ENCODE peak calls at places on chromosomes 7 and 10, in eight cellular contexts. O, W, H, G, F, X, E and M are unnamed samples.

GRCh38 chr10:132101529-132101928 is 35.8 kb downstream of the JAKMIP3 start:
- DNase-seq in O (no peak), W (no peak), H (no peak), G (no peak), F (no peak), X (no peak), E (no peak), M (no peak)

GRCh38 chr10:32445036-32445435 is 904 bp upstream of the CCDC7 start:
- DNase-seq in O (no peak), W (no peak), H (no peak), G (no peak), F (no peak), X (peak; percentile 5), E (no peak), M (no peak)

GRCh38 chr10:102775973-102776669 is 32.4 kb downstream of the WBP1L start:
- DNase-seq in O (no peak), W (peak; percentile 68), H (peak; percentile 47), G (peak; percentile 51), F (peak; percentile 68), X (peak; percentile 91), E (no peak), M (no peak)

GRCh38 chr7:3267928-3268690 is 32.9 kb upstream of the SDK1 start:
- DNase-seq in O (no peak), W (no peak), H (no peak), G (no peak), F (no peak), X (peak; percentile 94), E (no peak), M (no peak)

GRCh38 chr7:93442478-93443224 is 131.9 kb downstream of the CALCR start:
- DNase-seq in O (no peak), W (no peak), H (peak; percentile 86), G (peak; percentile 48), F (peak; percentile 23), X (peak; percentile 31), E (peak; percentile 63), M (no peak)

GRCh38 chr7:44149571-44150465 is 8.7 kb upstream of the MYL7 start:
- DNase-seq in O (no peak), W (no peak), H (no peak), G (no peak), F (no peak), X (peak; percentile 49), E (no peak), M (peak; percentile 17)

GRCh38 chr7:96596120-96596826 is 113.4 kb downstream of the SEM1 start:
- DNase-seq in O (no peak), W (no peak), H (peak; percentile 17), G (peak; percentile 11), F (peak; percentile 13), X (no peak), E (no peak), M (no peak)

GRCh38 chr7:140646931-140647647 is 6.5 kb upstream of the DENND2A start:
- DNase-seq in O (no peak), W (no peak), H (peak; percentile 90), G (peak; percentile 64), F (no peak), X (peak; percentile 17), E (peak; percentile 62), M (peak; percentile 64)

GRCh38 chr10:62979921-62980320 is 153.2 kb upstream of the NRBF2 start:
- DNase-seq in O (no peak), W (no peak), H (no peak), G (no peak), F (no peak), X (no peak), E (no peak), M (no peak)

GRCh38 chr10:36375107-36375506 is 733.0 kb upstream of the FZD8 start:
- DNase-seq in O (no peak), W (no peak), H (no peak), G (no peak), F (no peak), X (no peak), E (no peak), M (no peak)

DNA sequence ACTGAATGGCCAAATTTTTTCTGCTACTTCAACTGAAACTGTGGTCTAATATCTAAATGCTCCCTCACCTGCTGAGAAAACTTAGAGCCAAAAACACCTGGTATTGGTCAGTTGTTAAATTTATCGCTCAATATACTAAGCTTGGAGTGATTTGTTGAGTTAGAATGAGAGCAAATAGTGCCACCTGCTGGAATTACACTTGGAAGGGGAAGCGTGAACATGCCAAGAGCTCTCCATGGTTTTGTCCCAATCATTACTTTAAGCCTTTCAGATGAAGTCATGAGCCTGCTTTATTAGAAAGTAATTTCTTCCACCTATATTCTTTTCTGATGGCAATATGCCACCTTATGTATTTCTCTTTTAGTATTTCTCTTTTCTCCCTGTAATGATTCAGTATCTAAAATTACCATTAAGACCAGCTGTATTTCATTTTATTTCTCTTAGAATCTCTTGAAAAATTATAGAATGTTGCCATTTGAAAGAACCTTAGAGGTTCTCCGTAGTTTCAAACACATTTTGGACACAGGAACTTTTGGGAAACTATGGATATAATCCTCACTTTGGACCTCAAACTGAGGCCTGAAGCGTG is 447.8 kb upstream of the C7orf33 start:
- DNase-seq in O (no peak), W (no peak), H (peak; percentile 73), G (peak; percentile 55), F (peak; percentile 53), X (peak; percentile 19), E (no peak), M (peak; percentile 28)
- TF ChIP-seq CTCF in O (no peak), W (no peak), H (peak; percentile 71), G (peak; percentile 66), F (peak; percentile 65), X (peak; percentile 12), E (peak; percentile 26), M (peak; percentile 39)

GRCh38 chr10:72243822-72244437 is 27.9 kb upstream of the ASCC1 start:
- DNase-seq in O (no peak), W (peak; percentile 80), H (no peak), G (no peak), F (peak; percentile 98), X (peak; percentile 99), E (no peak), M (no peak)
- TF ChIP-seq CTCF in O (no peak), W (peak; percentile 17), H (peak; percentile 13), G (peak; percentile 54), F (peak; percentile 68), X (peak; percentile 69), E (no peak), M (no peak)

GRCh38 chr10:96720422-96721206 is at the start of gene PIK3AP1:
- DNase-seq in O (peak; percentile 18), W (peak; percentile 16), H (peak; percentile 75), G (peak; percentile 62), F (no peak), X (no peak), E (peak; percentile 84), M (peak; percentile 90)

GRCh38 chr10:96718304-96718990 is 1.9 kb downstream of the PIK3AP1 start:
- DNase-seq in O (no peak), W (no peak), H (no peak), G (no peak), F (no peak), X (no peak), E (no peak), M (no peak)

GRCh38 chr10:96719205-96719604 is 1.1 kb downstream of the PIK3AP1 start:
- DNase-seq in O (no peak), W (no peak), H (no peak), G (no peak), F (no peak), X (no peak), E (no peak), M (no peak)

GRCh38 chr10:96721207-96721572 is 876 bp upstream of the PIK3AP1 start:
- DNase-seq in O (no peak), W (no peak), H (peak; percentile 52), G (no peak), F (no peak), X (no peak), E (no peak), M (no peak)

DNA sequence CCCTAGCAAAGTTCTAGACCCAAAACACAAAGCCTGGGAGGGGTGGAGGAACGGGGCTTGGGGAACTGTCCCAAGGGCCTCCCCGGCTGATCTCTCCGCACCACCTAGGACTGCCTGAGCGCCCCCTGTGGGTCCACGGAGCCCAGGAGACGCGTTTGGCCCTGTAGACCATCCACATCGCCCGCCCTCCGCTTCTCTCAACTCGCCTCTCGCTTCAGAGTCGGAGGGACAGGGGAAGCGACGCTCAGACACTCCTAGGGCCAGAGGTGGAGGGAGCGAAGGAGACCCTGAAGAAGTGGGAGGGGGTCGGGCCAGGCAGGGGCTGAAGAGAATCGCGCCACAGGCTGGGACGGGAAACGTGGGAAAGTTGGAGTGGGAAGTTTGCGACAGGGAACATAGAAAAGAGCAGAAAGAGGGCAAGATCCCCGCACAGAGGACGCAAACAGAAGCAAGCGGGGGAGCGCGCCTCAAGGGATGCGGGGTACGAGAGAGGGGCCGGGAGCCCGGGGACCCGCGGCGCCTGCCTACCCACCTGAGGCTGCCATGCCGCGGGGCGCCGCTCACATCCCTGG is 378 bp downstream of the PIK3AP1 start:
- DNase-seq in O (peak; percentile 13), W (no peak), H (peak; percentile 89), G (peak; percentile 50), F (peak; percentile 7), X (no peak), E (peak; percentile 88), M (peak; percentile 82)
- TF ChIP-seq CTCF in O (peak; percentile 47), W (peak; percentile 28), H (peak; percentile 66), G (peak; percentile 38), F (peak; percentile 41), X (no peak), E (peak; percentile 77), M (peak; percentile 83)

DNA sequence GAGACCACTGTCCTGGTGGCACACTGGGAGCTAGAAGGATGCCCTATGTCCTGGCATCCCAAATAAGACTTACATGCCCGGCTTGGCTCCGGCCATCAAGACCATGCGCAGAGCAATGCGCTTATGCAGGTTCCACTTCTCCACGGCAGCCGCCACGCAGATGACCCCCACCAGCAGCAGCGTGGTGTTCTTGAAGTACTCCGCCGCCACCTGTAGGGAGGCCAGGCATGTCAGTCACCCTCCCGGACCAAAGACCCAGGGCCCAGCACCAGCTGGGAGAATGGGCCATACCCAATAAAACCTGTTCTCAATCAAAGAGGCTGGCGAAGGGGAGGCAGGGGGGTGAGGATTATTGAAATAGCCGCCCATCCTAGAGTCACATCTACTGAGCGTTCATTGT is 19.9 kb downstream of the SLC13A4 start:
- DNase-seq in O (no peak), W (no peak), H (peak; percentile 59), G (no peak), F (no peak), X (no peak), E (no peak), M (no peak)
- TF ChIP-seq CTCF in O (no peak), W (no peak), H (peak; percentile 25), G (no peak), F (no peak), X (no peak), E (no peak), M (no peak)

DNA sequence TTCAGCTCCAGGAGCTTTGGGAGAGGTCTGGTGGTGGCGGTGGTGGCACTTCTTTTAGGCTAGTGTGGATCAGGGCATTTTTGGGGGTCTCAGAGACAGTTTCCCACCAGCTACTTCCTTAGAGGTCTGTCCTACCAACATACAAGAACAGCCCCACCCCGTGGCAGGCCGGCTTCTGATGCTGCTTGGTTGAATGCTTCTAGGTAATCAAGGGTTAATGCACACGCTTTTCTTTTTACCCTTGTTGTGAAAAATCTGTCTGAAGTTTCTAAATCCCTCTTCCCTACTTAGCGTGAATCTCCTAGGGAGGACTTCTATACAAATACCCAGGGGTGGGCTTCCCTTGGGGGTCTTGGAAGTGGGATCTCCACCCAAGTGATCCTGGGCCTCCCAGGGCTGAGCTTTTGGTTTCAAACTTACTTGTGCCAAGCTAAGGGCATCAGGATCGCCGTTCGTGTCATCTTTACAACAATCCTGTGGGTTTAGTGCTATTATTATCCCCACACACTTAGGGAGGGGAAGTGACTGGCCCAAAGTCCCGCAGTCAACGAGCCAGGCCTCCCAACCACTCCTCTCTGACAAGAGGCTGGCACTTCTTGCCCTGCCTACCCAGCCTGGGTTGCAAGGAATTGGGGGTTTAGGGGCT is 1.7 kb downstream of the SH2B2 start:
- DNase-seq in O (no peak), W (no peak), H (no peak), G (no peak), F (no peak), X (no peak), E (no peak), M (no peak)
- TF ChIP-seq CTCF in O (no peak), W (no peak), H (peak; percentile 16), G (no peak), F (peak; percentile 18), X (no peak), E (no peak), M (peak; percentile 33)